ENCODE peak calls at places on chromosomes 4 and X, in ten cellular contexts. One of them, this sample, is unnamed.

GRCh38 chr4:143184217-143184502 is 557 bp upstream of the USP38 start:
- DNase-seq in left ventricle myocardium inferior: no peak
- DNase-seq in cardiac fibroblast: no peak
- DNase-seq in WTC11: no peak
- DNase-seq in GM04504: no peak
- DNase-seq in effector CD4-positive, alpha-beta T cell: no peak
- DNase-seq in NCI-H2029: peak
- DNase-seq in GM13977: no peak
- DNase-seq in breast epithelium: no peak
- DNase-seq in mucosa of descending colon: no peak
- DNase-seq in this sample: no peak

GRCh38 chr4:1072830-1073446 is 40.4 kb downstream of the RNF212 start:
- DNase-seq in left ventricle myocardium inferior: no peak
- DNase-seq in cardiac fibroblast: peak
- DNase-seq in WTC11: peak
- DNase-seq in GM04504: no peak
- DNase-seq in effector CD4-positive, alpha-beta T cell: peak
- DNase-seq in NCI-H2029: peak
- DNase-seq in GM13977: peak
- DNase-seq in breast epithelium: no peak
- DNase-seq in mucosa of descending colon: peak
- DNase-seq in this sample: peak

GRCh38 chr4:48275247-48275646 is 5.6 kb upstream of the TEC start:
- DNase-seq in left ventricle myocardium inferior: no peak
- DNase-seq in cardiac fibroblast: peak
- DNase-seq in WTC11: no peak
- DNase-seq in GM04504: no peak
- DNase-seq in effector CD4-positive, alpha-beta T cell: no peak
- DNase-seq in NCI-H2029: peak
- DNase-seq in GM13977: peak
- DNase-seq in breast epithelium: no peak
- DNase-seq in mucosa of descending colon: peak
- DNase-seq in this sample: no peak

GRCh38 chr4:1365271-1366178 is 18.5 kb downstream of the UVSSA start:
- DNase-seq in left ventricle myocardium inferior: peak
- DNase-seq in cardiac fibroblast: no peak
- DNase-seq in WTC11: peak
- DNase-seq in GM04504: no peak
- DNase-seq in effector CD4-positive, alpha-beta T cell: no peak
- DNase-seq in NCI-H2029: peak
- DNase-seq in GM13977: no peak
- DNase-seq in breast epithelium: no peak
- DNase-seq in mucosa of descending colon: no peak
- DNase-seq in this sample: peak

GRCh38 chrX:150543230-150544155 is 24.9 kb upstream of the MTM1 start:
- DNase-seq in left ventricle myocardium inferior: no peak
- DNase-seq in cardiac fibroblast: no peak
- DNase-seq in WTC11: no peak
- DNase-seq in GM04504: no peak
- DNase-seq in effector CD4-positive, alpha-beta T cell: no peak
- DNase-seq in NCI-H2029: no peak
- DNase-seq in GM13977: peak
- DNase-seq in breast epithelium: no peak
- DNase-seq in mucosa of descending colon: no peak
- DNase-seq in this sample: no peak

GRCh38 chrX:40434947-40435346 is 145.8 kb upstream of the ATP6AP2 start:
- DNase-seq in left ventricle myocardium inferior: peak
- DNase-seq in cardiac fibroblast: peak
- DNase-seq in WTC11: peak
- DNase-seq in GM04504: peak
- DNase-seq in effector CD4-positive, alpha-beta T cell: no peak
- DNase-seq in NCI-H2029: no peak
- DNase-seq in GM13977: no peak
- DNase-seq in breast epithelium: no peak
- DNase-seq in mucosa of descending colon: peak
- DNase-seq in this sample: peak

GRCh38 chrX:44908198-44908597 is 35.2 kb downstream of the KDM6A start:
- DNase-seq in left ventricle myocardium inferior: no peak
- DNase-seq in cardiac fibroblast: peak
- DNase-seq in WTC11: no peak
- DNase-seq in GM04504: peak
- DNase-seq in effector CD4-positive, alpha-beta T cell: no peak
- DNase-seq in NCI-H2029: no peak
- DNase-seq in GM13977: no peak
- DNase-seq in breast epithelium: no peak
- DNase-seq in mucosa of descending colon: no peak
- DNase-seq in this sample: no peak

GRCh38 chr4:3712112-3712805 is 53.9 kb upstream of the ADRA2C start:
- DNase-seq in left ventricle myocardium inferior: peak
- DNase-seq in cardiac fibroblast: no peak
- DNase-seq in WTC11: no peak
- DNase-seq in GM04504: no peak
- DNase-seq in effector CD4-positive, alpha-beta T cell: no peak
- DNase-seq in NCI-H2029: no peak
- DNase-seq in GM13977: no peak
- DNase-seq in breast epithelium: no peak
- DNase-seq in mucosa of descending colon: no peak
- DNase-seq in this sample: no peak

GRCh38 chr4:162347492-162348213 is 183.9 kb upstream of the FSTL5 start:
- DNase-seq in left ventricle myocardium inferior: peak
- DNase-seq in cardiac fibroblast: no peak
- DNase-seq in WTC11: no peak
- DNase-seq in GM04504: no peak
- DNase-seq in effector CD4-positive, alpha-beta T cell: no peak
- DNase-seq in NCI-H2029: no peak
- DNase-seq in GM13977: no peak
- DNase-seq in breast epithelium: no peak
- DNase-seq in mucosa of descending colon: no peak
- DNase-seq in this sample: no peak

GRCh38 chr4:835148-836002 is 9.4 kb upstream of the CPLX1 start:
- DNase-seq in left ventricle myocardium inferior: peak
- DNase-seq in cardiac fibroblast: no peak
- DNase-seq in WTC11: no peak
- DNase-seq in GM04504: no peak
- DNase-seq in effector CD4-positive, alpha-beta T cell: no peak
- DNase-seq in NCI-H2029: peak
- DNase-seq in GM13977: no peak
- DNase-seq in breast epithelium: no peak
- DNase-seq in mucosa of descending colon: peak
- DNase-seq in this sample: peak

GRCh38 chr4:153344131-153345010 is at the start of gene MND1:
- DNase-seq in left ventricle myocardium inferior: peak
- DNase-seq in cardiac fibroblast: peak
- DNase-seq in WTC11: peak
- DNase-seq in GM04504: peak
- DNase-seq in effector CD4-positive, alpha-beta T cell: peak
- DNase-seq in NCI-H2029: peak
- DNase-seq in GM13977: peak
- DNase-seq in breast epithelium: peak
- DNase-seq in mucosa of descending colon: peak
- DNase-seq in this sample: peak

GRCh38 chr4:19194672-19195071 is 1057.0 kb upstream of the SLIT2 start:
- DNase-seq in left ventricle myocardium inferior: no peak
- DNase-seq in cardiac fibroblast: no peak
- DNase-seq in WTC11: peak
- DNase-seq in GM04504: no peak
- DNase-seq in effector CD4-positive, alpha-beta T cell: no peak
- DNase-seq in NCI-H2029: no peak
- DNase-seq in GM13977: no peak
- DNase-seq in breast epithelium: no peak
- DNase-seq in mucosa of descending colon: no peak
- DNase-seq in this sample: no peak

GRCh38 chr4:186807809-186808634 is 84.4 kb upstream of the FAT1 start:
- DNase-seq in left ventricle myocardium inferior: no peak
- DNase-seq in cardiac fibroblast: no peak
- DNase-seq in WTC11: no peak
- DNase-seq in GM04504: peak
- DNase-seq in effector CD4-positive, alpha-beta T cell: no peak
- DNase-seq in NCI-H2029: no peak
- DNase-seq in GM13977: no peak
- DNase-seq in breast epithelium: no peak
- DNase-seq in mucosa of descending colon: no peak
- DNase-seq in this sample: no peak

GRCh38 chr4:57137261-57137660 is 27.1 kb upstream of the IGFBP7 start:
- DNase-seq in left ventricle myocardium inferior: no peak
- DNase-seq in cardiac fibroblast: no peak
- DNase-seq in WTC11: no peak
- DNase-seq in GM04504: no peak
- DNase-seq in effector CD4-positive, alpha-beta T cell: no peak
- DNase-seq in NCI-H2029: no peak
- DNase-seq in GM13977: no peak
- DNase-seq in breast epithelium: no peak
- DNase-seq in mucosa of descending colon: no peak
- DNase-seq in this sample: no peak

GRCh38 chr4:179695175-179695574 is 2252.9 kb upstream of the AGA start:
- DNase-seq in left ventricle myocardium inferior: no peak
- DNase-seq in cardiac fibroblast: peak
- DNase-seq in WTC11: no peak
- DNase-seq in GM04504: peak
- DNase-seq in effector CD4-positive, alpha-beta T cell: no peak
- DNase-seq in NCI-H2029: no peak
- DNase-seq in GM13977: no peak
- DNase-seq in breast epithelium: no peak
- DNase-seq in mucosa of descending colon: no peak
- DNase-seq in this sample: no peak

GRCh38 chr4:55947254-55947882 is 1.4 kb upstream of the CEP135 start:
- DNase-seq in left ventricle myocardium inferior: no peak
- DNase-seq in cardiac fibroblast: peak
- DNase-seq in WTC11: no peak
- DNase-seq in GM04504: no peak
- DNase-seq in effector CD4-positive, alpha-beta T cell: no peak
- DNase-seq in NCI-H2029: no peak
- DNase-seq in GM13977: peak
- DNase-seq in breast epithelium: no peak
- DNase-seq in mucosa of descending colon: peak
- DNase-seq in this sample: no peak

GRCh38 chr4:121554377-121554776 is 142.4 kb downstream of the ANXA5 start:
- DNase-seq in left ventricle myocardium inferior: no peak
- DNase-seq in cardiac fibroblast: no peak
- DNase-seq in WTC11: no peak
- DNase-seq in GM04504: peak
- DNase-seq in effector CD4-positive, alpha-beta T cell: no peak
- DNase-seq in NCI-H2029: no peak
- DNase-seq in GM13977: no peak
- DNase-seq in breast epithelium: no peak
- DNase-seq in mucosa of descending colon: no peak
- DNase-seq in this sample: no peak

GRCh38 chr4:110165382-110166285 is 32.8 kb downstream of the ELOVL6 start:
- DNase-seq in left ventricle myocardium inferior: no peak
- DNase-seq in cardiac fibroblast: peak
- DNase-seq in WTC11: no peak
- DNase-seq in GM04504: peak
- DNase-seq in effector CD4-positive, alpha-beta T cell: peak
- DNase-seq in NCI-H2029: peak
- DNase-seq in GM13977: no peak
- DNase-seq in breast epithelium: no peak
- DNase-seq in mucosa of descending colon: peak
- DNase-seq in this sample: no peak

GRCh38 chr4:24278693-24279092 is 305.7 kb downstream of the DHX15 start:
- DNase-seq in left ventricle myocardium inferior: no peak
- DNase-seq in cardiac fibroblast: peak
- DNase-seq in WTC11: no peak
- DNase-seq in GM04504: no peak
- DNase-seq in effector CD4-positive, alpha-beta T cell: no peak
- DNase-seq in NCI-H2029: no peak
- DNase-seq in GM13977: no peak
- DNase-seq in breast epithelium: no peak
- DNase-seq in mucosa of descending colon: no peak
- DNase-seq in this sample: no peak

GRCh38 chr4:188780686-188781085 is 641.4 kb downstream of the TRIML1 start:
- DNase-seq in left ventricle myocardium inferior: no peak
- DNase-seq in cardiac fibroblast: no peak
- DNase-seq in WTC11: no peak
- DNase-seq in GM04504: no peak
- DNase-seq in effector CD4-positive, alpha-beta T cell: no peak
- DNase-seq in NCI-H2029: no peak
- DNase-seq in GM13977: no peak
- DNase-seq in breast epithelium: no peak
- DNase-seq in mucosa of descending colon: no peak
- DNase-seq in this sample: no peak

GRCh38 chrX:1656379-1656778 is 41.5 kb downstream of the ASMT start:
- DNase-seq in left ventricle myocardium inferior: no peak
- DNase-seq in cardiac fibroblast: no peak
- DNase-seq in WTC11: no peak
- DNase-seq in GM04504: no peak
- DNase-seq in effector CD4-positive, alpha-beta T cell: no peak
- DNase-seq in NCI-H2029: no peak
- DNase-seq in GM13977: no peak
- DNase-seq in breast epithelium: no peak
- DNase-seq in mucosa of descending colon: no peak
- DNase-seq in this sample: no peak

GRCh38 chr4:183017962-183018361 is 81.1 kb upstream of the WWC2 start:
- DNase-seq in left ventricle myocardium inferior: no peak
- DNase-seq in cardiac fibroblast: no peak
- DNase-seq in WTC11: no peak
- DNase-seq in GM04504: no peak
- DNase-seq in effector CD4-positive, alpha-beta T cell: no peak
- DNase-seq in NCI-H2029: no peak
- DNase-seq in GM13977: no peak
- DNase-seq in breast epithelium: no peak
- DNase-seq in mucosa of descending colon: no peak
- DNase-seq in this sample: no peak

GRCh38 chr4:152659806-152660205 is 20.0 kb downstream of the TMEM154 start:
- DNase-seq in left ventricle myocardium inferior: no peak
- DNase-seq in cardiac fibroblast: no peak
- DNase-seq in WTC11: no peak
- DNase-seq in GM04504: no peak
- DNase-seq in effector CD4-positive, alpha-beta T cell: no peak
- DNase-seq in NCI-H2029: no peak
- DNase-seq in GM13977: no peak
- DNase-seq in breast epithelium: no peak
- DNase-seq in mucosa of descending colon: no peak
- DNase-seq in this sample: no peak

GRCh38 chr4:139633661-139634060 is 32.0 kb upstream of the MGST2 start:
- DNase-seq in left ventricle myocardium inferior: peak
- DNase-seq in cardiac fibroblast: peak
- DNase-seq in WTC11: peak
- DNase-seq in GM04504: no peak
- DNase-seq in effector CD4-positive, alpha-beta T cell: no peak
- DNase-seq in NCI-H2029: peak
- DNase-seq in GM13977: no peak
- DNase-seq in breast epithelium: no peak
- DNase-seq in mucosa of descending colon: peak
- DNase-seq in this sample: no peak

GRCh38 chr4:2793578-2793919 is 664 bp downstream of the SH3BP2 start:
- DNase-seq in left ventricle myocardium inferior: peak
- DNase-seq in cardiac fibroblast: peak
- DNase-seq in WTC11: peak
- DNase-seq in GM04504: no peak
- DNase-seq in effector CD4-positive, alpha-beta T cell: no peak
- DNase-seq in NCI-H2029: no peak
- DNase-seq in GM13977: no peak
- DNase-seq in breast epithelium: peak
- DNase-seq in mucosa of descending colon: peak
- DNase-seq in this sample: no peak

GRCh38 chrX:154333837-154334271 is 38.3 kb downstream of the TKTL1 start:
- DNase-seq in left ventricle myocardium inferior: no peak
- DNase-seq in cardiac fibroblast: peak
- DNase-seq in WTC11: no peak
- DNase-seq in GM04504: no peak
- DNase-seq in effector CD4-positive, alpha-beta T cell: no peak
- DNase-seq in NCI-H2029: no peak
- DNase-seq in GM13977: peak
- DNase-seq in breast epithelium: no peak
- DNase-seq in mucosa of descending colon: no peak
- DNase-seq in this sample: no peak